ENCODE peak calls at places on chromosomes 6 and 20, in four cellular contexts. One of them, this sample, is unnamed.

GRCh38 chr20:55094353-55094861 is 619.0 kb downstream of the DOK5 start:
- DNase-seq in HTR-8/SVneo: no peak
- DNase-seq in mesothelial cell of epicardium: no peak
- DNase-seq in fibroblast of the aortic adventitia: no peak
- DNase-seq in this sample: no peak

GRCh38 chr6:151975795-151976194 is 168.3 kb downstream of the ESR1 start:
- DNase-seq in HTR-8/SVneo: no peak
- DNase-seq in fibroblast of the aortic adventitia: no peak
- DNase-seq in mesothelial cell of epicardium: no peak
- DNase-seq in this sample: no peak

GRCh38 chr6:150691463-150691862 is 91.8 kb downstream of the PLEKHG1 start:
- DNase-seq in HTR-8/SVneo: no peak
- DNase-seq in fibroblast of the aortic adventitia: no peak
- DNase-seq in mesothelial cell of epicardium: no peak
- DNase-seq in this sample: no peak

GRCh38 chr6:4644962-4645361 is 131.2 kb upstream of the CDYL start:
- DNase-seq in mesothelial cell of epicardium: no peak
- DNase-seq in HTR-8/SVneo: no peak
- DNase-seq in fibroblast of the aortic adventitia: no peak
- DNase-seq in this sample: peak

GRCh38 chr20:32941155-32941885 is 62.9 kb downstream of the SUN5 start:
- DNase-seq in mesothelial cell of epicardium: no peak
- DNase-seq in fibroblast of the aortic adventitia: peak
- DNase-seq in HTR-8/SVneo: no peak
- DNase-seq in this sample: no peak

GRCh38 chr20:36855241-36855657 is 20.7 kb upstream of the TLDC2 start:
- DNase-seq in fibroblast of the aortic adventitia: no peak
- DNase-seq in HTR-8/SVneo: no peak
- DNase-seq in mesothelial cell of epicardium: no peak
- DNase-seq in this sample: no peak

GRCh38 chr6:35262596-35262995 is 3.1 kb downstream of the ZNF76 start:
- DNase-seq in fibroblast of the aortic adventitia: peak
- DNase-seq in HTR-8/SVneo: no peak
- DNase-seq in mesothelial cell of epicardium: no peak
- DNase-seq in this sample: peak

GRCh38 chr6:489762-490161 is 98.2 kb downstream of the IRF4 start:
- DNase-seq in HTR-8/SVneo: no peak
- DNase-seq in mesothelial cell of epicardium: no peak
- DNase-seq in fibroblast of the aortic adventitia: no peak
- DNase-seq in this sample: no peak

GRCh38 chr6:5379647-5380242 is 118.4 kb downstream of the FARS2 start:
- DNase-seq in HTR-8/SVneo: peak
- DNase-seq in fibroblast of the aortic adventitia: peak
- DNase-seq in mesothelial cell of epicardium: no peak
- DNase-seq in this sample: peak

GRCh38 chr6:12963566-12963965 is 247.0 kb downstream of the PHACTR1 start:
- DNase-seq in mesothelial cell of epicardium: no peak
- DNase-seq in fibroblast of the aortic adventitia: no peak
- DNase-seq in HTR-8/SVneo: no peak
- DNase-seq in this sample: no peak

GRCh38 chr6:912871-913663 is 220.1 kb upstream of the EXOC2 start:
- DNase-seq in fibroblast of the aortic adventitia: peak
- DNase-seq in HTR-8/SVneo: peak
- DNase-seq in mesothelial cell of epicardium: no peak
- DNase-seq in this sample: peak

GRCh38 chr6:33427585-33428218 is 7.8 kb downstream of the SYNGAP1 start:
- DNase-seq in HTR-8/SVneo: peak
- DNase-seq in mesothelial cell of epicardium: no peak
- DNase-seq in fibroblast of the aortic adventitia: no peak
- DNase-seq in this sample: no peak

GRCh38 chr6:113522376-113522775 is 334.8 kb upstream of the MARCKS start:
- DNase-seq in mesothelial cell of epicardium: no peak
- DNase-seq in HTR-8/SVneo: no peak
- DNase-seq in fibroblast of the aortic adventitia: no peak
- DNase-seq in this sample: no peak

GRCh38 chr20:62562831-62563230 is 79.5 kb upstream of the SLCO4A1 start:
- DNase-seq in mesothelial cell of epicardium: no peak
- DNase-seq in fibroblast of the aortic adventitia: no peak
- DNase-seq in HTR-8/SVneo: no peak
- DNase-seq in this sample: no peak

GRCh38 chr6:135212020-135212806 is 31.1 kb downstream of the MYB start:
- DNase-seq in fibroblast of the aortic adventitia: peak
- DNase-seq in mesothelial cell of epicardium: no peak
- DNase-seq in HTR-8/SVneo: peak
- DNase-seq in this sample: peak

GRCh38 chr20:46203510-46203837 is 85.4 kb downstream of the CD40 start:
- DNase-seq in fibroblast of the aortic adventitia: no peak
- DNase-seq in HTR-8/SVneo: no peak
- DNase-seq in mesothelial cell of epicardium: no peak
- DNase-seq in this sample: no peak

GRCh38 chr6:115898246-115898645 is 162.4 kb downstream of the FRK start:
- DNase-seq in fibroblast of the aortic adventitia: peak
- DNase-seq in mesothelial cell of epicardium: no peak
- DNase-seq in HTR-8/SVneo: no peak
- DNase-seq in this sample: peak

GRCh38 chr20:9103955-9104354 is 35.1 kb downstream of the PLCB4 start:
- DNase-seq in mesothelial cell of epicardium: no peak
- DNase-seq in HTR-8/SVneo: peak
- DNase-seq in fibroblast of the aortic adventitia: no peak
- DNase-seq in this sample: no peak

GRCh38 chr20:34771680-34772081 is 53.8 kb downstream of the NCOA6 start:
- DNase-seq in HTR-8/SVneo: no peak
- DNase-seq in fibroblast of the aortic adventitia: no peak
- DNase-seq in mesothelial cell of epicardium: no peak
- DNase-seq in this sample: peak

GRCh38 chr6:55777461-55777860 is 97.9 kb downstream of the BMP5 start:
- DNase-seq in fibroblast of the aortic adventitia: no peak
- DNase-seq in HTR-8/SVneo: no peak
- DNase-seq in mesothelial cell of epicardium: no peak
- DNase-seq in this sample: peak

GRCh38 chr6:157223021-157223430 is 100.3 kb downstream of the TMEM242 start:
- DNase-seq in mesothelial cell of epicardium: no peak
- DNase-seq in fibroblast of the aortic adventitia: no peak
- DNase-seq in HTR-8/SVneo: no peak
- DNase-seq in this sample: no peak

GRCh38 chr6:32752580-32752979 is 10.8 kb downstream of the HLA-DQB2 start:
- DNase-seq in mesothelial cell of epicardium: no peak
- DNase-seq in HTR-8/SVneo: peak
- DNase-seq in fibroblast of the aortic adventitia: peak
- DNase-seq in this sample: no peak

This sample was measured in choroid plexus epithelial cell.